ENCODE peak calls at places on chromosomes 2 and 18, in five cellular contexts. One of them, this sample, is unnamed.

GRCh38 chr2:119523383-119523958 is 812 bp downstream of the SCTR start:
- DNase-seq in Daoy: no peak
- DNase-seq in activated T-helper 1 cell treated with anti-CD3 and anti-CD28 coated beads, Interleukin-2, amount 50 U/mL, for 16 hours: no peak
- DNase-seq in choroid plexus epithelial cell: no peak
- DNase-seq in activated CD4-positive, alpha-beta T cell treated with anti-CD3 and anti-CD28 coated beads, Interleukin-2, amount 50 U/mL, for 4 hours: no peak
- DNase-seq in this sample: no peak

GRCh38 chr2:85947593-85947992 is 58.8 kb upstream of the ST3GAL5 start:
- DNase-seq in Daoy: no peak
- DNase-seq in activated T-helper 1 cell treated with anti-CD3 and anti-CD28 coated beads, Interleukin-2, amount 50 U/mL, for 16 hours: no peak
- DNase-seq in choroid plexus epithelial cell: no peak
- DNase-seq in activated CD4-positive, alpha-beta T cell treated with anti-CD3 and anti-CD28 coated beads, Interleukin-2, amount 50 U/mL, for 4 hours: no peak
- DNase-seq in this sample: no peak

GRCh38 chr2:177784449-177784845 is 288.1 kb downstream of the PDE11A start:
- DNase-seq in Daoy: no peak
- DNase-seq in activated T-helper 1 cell treated with anti-CD3 and anti-CD28 coated beads, Interleukin-2, amount 50 U/mL, for 16 hours: no peak
- DNase-seq in choroid plexus epithelial cell: peak
- DNase-seq in activated CD4-positive, alpha-beta T cell treated with anti-CD3 and anti-CD28 coated beads, Interleukin-2, amount 50 U/mL, for 4 hours: no peak
- DNase-seq in this sample: no peak

GRCh38 chr2:27914793-27915175 is 24.3 kb downstream of the BABAM2 start:
- DNase-seq in Daoy: no peak
- DNase-seq in activated T-helper 1 cell treated with anti-CD3 and anti-CD28 coated beads, Interleukin-2, amount 50 U/mL, for 16 hours: no peak
- DNase-seq in choroid plexus epithelial cell: no peak
- DNase-seq in activated CD4-positive, alpha-beta T cell treated with anti-CD3 and anti-CD28 coated beads, Interleukin-2, amount 50 U/mL, for 4 hours: no peak
- DNase-seq in this sample: no peak

GRCh38 chr2:30257266-30258214 is 26.2 kb downstream of the LBH start:
- DNase-seq in Daoy: no peak
- DNase-seq in activated T-helper 1 cell treated with anti-CD3 and anti-CD28 coated beads, Interleukin-2, amount 50 U/mL, for 16 hours: no peak
- DNase-seq in choroid plexus epithelial cell: no peak
- DNase-seq in activated CD4-positive, alpha-beta T cell treated with anti-CD3 and anti-CD28 coated beads, Interleukin-2, amount 50 U/mL, for 4 hours: no peak
- DNase-seq in this sample: no peak

GRCh38 chr18:32040936-32041335 is 22.3 kb downstream of the RNF125 start:
- DNase-seq in Daoy: no peak
- DNase-seq in activated T-helper 1 cell treated with anti-CD3 and anti-CD28 coated beads, Interleukin-2, amount 50 U/mL, for 16 hours: no peak
- DNase-seq in choroid plexus epithelial cell: no peak
- DNase-seq in activated CD4-positive, alpha-beta T cell treated with anti-CD3 and anti-CD28 coated beads, Interleukin-2, amount 50 U/mL, for 4 hours: peak
- DNase-seq in this sample: no peak

GRCh38 chr2:72040629-72041403 is 106.8 kb downstream of the CYP26B1 start:
- DNase-seq in Daoy: no peak
- DNase-seq in activated T-helper 1 cell treated with anti-CD3 and anti-CD28 coated beads, Interleukin-2, amount 50 U/mL, for 16 hours: no peak
- DNase-seq in choroid plexus epithelial cell: peak
- DNase-seq in activated CD4-positive, alpha-beta T cell treated with anti-CD3 and anti-CD28 coated beads, Interleukin-2, amount 50 U/mL, for 4 hours: no peak
- DNase-seq in this sample: no peak

GRCh38 chr2:55923091-55923977 is at the start of gene EFEMP1:
- DNase-seq in Daoy: peak
- DNase-seq in activated T-helper 1 cell treated with anti-CD3 and anti-CD28 coated beads, Interleukin-2, amount 50 U/mL, for 16 hours: no peak
- DNase-seq in choroid plexus epithelial cell: peak
- DNase-seq in activated CD4-positive, alpha-beta T cell treated with anti-CD3 and anti-CD28 coated beads, Interleukin-2, amount 50 U/mL, for 4 hours: no peak
- DNase-seq in this sample: peak

GRCh38 chr2:200216310-200216709 is 90.2 kb upstream of the SPATS2L start:
- DNase-seq in Daoy: no peak
- DNase-seq in activated T-helper 1 cell treated with anti-CD3 and anti-CD28 coated beads, Interleukin-2, amount 50 U/mL, for 16 hours: no peak
- DNase-seq in choroid plexus epithelial cell: no peak
- DNase-seq in activated CD4-positive, alpha-beta T cell treated with anti-CD3 and anti-CD28 coated beads, Interleukin-2, amount 50 U/mL, for 4 hours: no peak
- DNase-seq in this sample: no peak

GRCh38 chr2:218162817-218163216 is 3.9 kb downstream of the CXCR1 start:
- DNase-seq in Daoy: no peak
- DNase-seq in activated T-helper 1 cell treated with anti-CD3 and anti-CD28 coated beads, Interleukin-2, amount 50 U/mL, for 16 hours: no peak
- DNase-seq in choroid plexus epithelial cell: no peak
- DNase-seq in activated CD4-positive, alpha-beta T cell treated with anti-CD3 and anti-CD28 coated beads, Interleukin-2, amount 50 U/mL, for 4 hours: no peak
- DNase-seq in this sample: no peak

GRCh38 chr18:70384181-70384790 is 95.4 kb downstream of the SOCS6 start:
- DNase-seq in Daoy: peak
- DNase-seq in activated T-helper 1 cell treated with anti-CD3 and anti-CD28 coated beads, Interleukin-2, amount 50 U/mL, for 16 hours: no peak
- DNase-seq in choroid plexus epithelial cell: peak
- DNase-seq in activated CD4-positive, alpha-beta T cell treated with anti-CD3 and anti-CD28 coated beads, Interleukin-2, amount 50 U/mL, for 4 hours: no peak
- DNase-seq in this sample: no peak

GRCh38 chr2:225937625-225938024 is 538.1 kb downstream of the NYAP2 start:
- DNase-seq in Daoy: no peak
- DNase-seq in activated T-helper 1 cell treated with anti-CD3 and anti-CD28 coated beads, Interleukin-2, amount 50 U/mL, for 16 hours: no peak
- DNase-seq in choroid plexus epithelial cell: peak
- DNase-seq in activated CD4-positive, alpha-beta T cell treated with anti-CD3 and anti-CD28 coated beads, Interleukin-2, amount 50 U/mL, for 4 hours: no peak
- DNase-seq in this sample: no peak

GRCh38 chr2:88754585-88755305 is 63.3 kb downstream of the RPIA start:
- DNase-seq in Daoy: no peak
- DNase-seq in activated T-helper 1 cell treated with anti-CD3 and anti-CD28 coated beads, Interleukin-2, amount 50 U/mL, for 16 hours: no peak
- DNase-seq in choroid plexus epithelial cell: no peak
- DNase-seq in activated CD4-positive, alpha-beta T cell treated with anti-CD3 and anti-CD28 coated beads, Interleukin-2, amount 50 U/mL, for 4 hours: no peak
- DNase-seq in this sample: no peak

GRCh38 chr2:118014492-118014824 is 588 bp upstream of the CCDC93 start:
- DNase-seq in Daoy: no peak
- DNase-seq in activated T-helper 1 cell treated with anti-CD3 and anti-CD28 coated beads, Interleukin-2, amount 50 U/mL, for 16 hours: no peak
- DNase-seq in choroid plexus epithelial cell: no peak
- DNase-seq in activated CD4-positive, alpha-beta T cell treated with anti-CD3 and anti-CD28 coated beads, Interleukin-2, amount 50 U/mL, for 4 hours: peak
- DNase-seq in this sample: no peak